ENCODE peak calls at places on chromosomes 16 and 17, in six cellular contexts. I is tibial nerve, Y is ascending aorta, X is brain microvascular endothelial cell, W is neural progenitor cell, D is spleen. V is an unnamed sample.

GRCh38 chr17:34547453-34548063 is 31.8 kb upstream of the TMEM132E start:
- DNase-seq in I (no peak), Y (no peak), X (no peak), D (no peak), W (no peak), V (no peak)

GRCh38 chr17:77516902-77517301 is 376.1 kb downstream of the SEC14L1 start:
- DNase-seq in I (no peak), D (peak; percentile 22), X (peak; percentile 90), Y (no peak), W (no peak), V (no peak)

GRCh38 chr17:27491713-27492190 is 35.5 kb downstream of the KSR1 start:
- DNase-seq in X (no peak), I (no peak), D (no peak), W (peak; percentile 72), Y (no peak), V (no peak)

GRCh38 chr17:2435852-2436251 is 35.0 kb upstream of the MNT start:
- DNase-seq in Y (no peak), D (no peak), W (no peak), X (no peak), I (no peak), V (no peak)

GRCh38 chr16:24113115-24113745 is 142.9 kb upstream of the CACNG3 start:
- DNase-seq in Y (no peak), W (no peak), D (no peak), I (no peak), X (no peak), V (no peak)

GRCh38 chr16:67456383-67457140 is 24.4 kb downstream of the ATP6V0D1 start:
- DNase-seq in Y (peak; percentile 41), D (no peak), I (no peak), X (peak; percentile 13), W (no peak), V (no peak)

GRCh38 chr16:67727521-67728485 is 8.7 kb upstream of the GFOD2 start:
- DNase-seq in Y (no peak), W (no peak), D (peak; percentile 62), I (no peak), X (no peak), V (no peak)

GRCh38 chr16:55146939-55147338 is 177.1 kb upstream of the IRX6 start:
- DNase-seq in D (no peak), W (peak; percentile 31), I (no peak), Y (no peak), X (no peak), V (no peak)

GRCh38 chr17:81712468-81713003 is 452 bp downstream of the SLC25A10 start:
- DNase-seq in D (no peak), W (peak; percentile 60), Y (no peak), X (no peak), I (no peak), V (no peak)

GRCh38 chr17:55495239-55495638 is 16.0 kb downstream of the SMIM36 start:
- DNase-seq in W (no peak), I (no peak), D (no peak), X (no peak), Y (no peak), V (no peak)

GRCh38 chr17:64081802-64082799 is 47.8 kb downstream of the ERN1 start:
- DNase-seq in I (no peak), W (no peak), Y (no peak), D (no peak), X (peak; percentile 33), V (no peak)

GRCh38 chr17:7897773-7898172 is 9.2 kb downstream of the CHD3 start:
- DNase-seq in W (no peak), X (peak; percentile 42), I (peak; percentile 19), Y (no peak), D (no peak), V (no peak)
- TF ChIP-seq CTCF in W (peak; percentile 14), X (peak; percentile 67), I (peak; percentile 74), Y (peak; percentile 41), D (peak; percentile 45), V (peak; percentile 67)

GRCh38 chr17:12730421-12730820 is 58.9 kb upstream of the ARHGAP44 start:
- DNase-seq in D (no peak), I (no peak), X (no peak), Y (no peak), W (no peak), V (no peak)

GRCh38 chr17:12727881-12728280 is 61.4 kb upstream of the ARHGAP44 start:
- DNase-seq in W (no peak), I (no peak), D (no peak), Y (no peak), X (peak; percentile 60), V (no peak)

GRCh38 chr17:12726131-12726530 is 60.4 kb downstream of the MYOCD start:
- DNase-seq in Y (no peak), W (no peak), X (no peak), D (no peak), I (no peak), V (no peak)

GRCh38 chr17:12729086-12729485 is 60.2 kb upstream of the ARHGAP44 start:
- DNase-seq in W (no peak), Y (no peak), D (no peak), I (no peak), X (peak; percentile 18), V (no peak)

DNA sequence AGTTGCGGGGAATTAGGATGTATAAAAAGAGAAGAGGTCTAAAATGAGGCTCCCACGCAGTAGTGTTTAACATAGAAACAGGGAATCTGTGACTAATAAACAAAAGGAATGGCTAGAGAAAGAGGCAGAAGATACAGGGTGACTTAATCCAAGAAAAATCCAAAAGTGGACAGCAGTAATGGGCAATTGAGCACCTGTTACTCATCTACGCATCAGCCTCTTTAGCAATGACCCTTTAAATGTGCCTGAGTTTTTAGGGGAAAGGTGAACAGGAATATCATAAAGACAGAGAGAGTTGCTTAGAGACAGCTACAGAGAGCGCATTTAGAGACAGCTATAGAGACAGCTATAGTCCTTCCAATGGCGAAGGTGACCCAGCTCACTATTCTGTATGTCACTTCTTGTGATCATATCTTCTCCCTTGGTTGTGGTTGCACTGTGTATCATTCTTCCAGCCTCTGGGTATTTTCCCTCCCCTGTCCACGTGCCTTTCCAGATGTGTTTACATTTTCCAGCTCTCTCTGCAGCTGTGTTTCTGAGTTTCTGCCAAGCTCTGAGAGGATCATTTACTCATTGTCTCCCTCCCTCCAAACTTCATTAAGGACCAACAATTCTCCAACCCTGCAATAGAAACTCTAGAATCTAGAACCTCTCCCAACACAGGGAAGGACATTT is 61.5 kb downstream of the MYOCD start:
- DNase-seq in I (no peak), Y (no peak), D (no peak), X (peak; percentile 19), W (no peak), V (no peak)
- H3K27ac ChIP-seq in I (no peak overlapping the region), Y (peak overlapping the region; percentile 91), D (no peak overlapping the region), X (peak overlapping the region; percentile 38), W (no peak overlapping the region), V (no peak overlapping the region)

GRCh38 chr16:9798952-9799590 is 383.2 kb downstream of the GRIN2A start:
- DNase-seq in Y (no peak), W (no peak), X (no peak), D (no peak), I (no peak), V (no peak)

GRCh38 chr16:9800180-9800738 is 382.0 kb downstream of the GRIN2A start:
- DNase-seq in X (no peak), D (no peak), Y (no peak), I (no peak), W (no peak), V (no peak)

GRCh38 chr16:9802160-9802559 is 380.1 kb downstream of the GRIN2A start:
- DNase-seq in D (no peak), I (no peak), X (no peak), W (no peak), Y (no peak), V (no peak)

GRCh38 chr16:9798474-9798873 is 383.8 kb downstream of the GRIN2A start:
- DNase-seq in X (no peak), I (no peak), Y (no peak), W (no peak), D (no peak), V (no peak)

DNA sequence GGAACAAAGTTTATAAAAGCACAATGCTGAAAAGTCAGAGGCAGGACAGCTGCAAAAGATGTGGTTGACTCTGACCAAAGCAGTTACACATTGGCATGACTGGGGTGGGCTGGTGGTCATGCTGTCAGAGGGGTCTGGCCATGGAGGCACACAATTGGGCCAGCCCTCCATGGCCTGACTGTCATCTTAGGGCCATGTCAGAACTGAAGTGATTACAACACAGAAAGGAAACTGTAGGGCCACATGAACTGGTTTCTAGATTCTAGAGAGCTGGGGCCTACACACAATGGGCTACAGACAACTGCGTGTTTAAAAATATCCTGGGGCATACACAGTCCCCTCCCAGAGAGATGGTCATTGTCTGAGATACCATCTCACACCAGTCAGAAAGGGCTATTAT is 380.6 kb downstream of the GRIN2A start:
- DNase-seq in X (no peak), W (no peak), Y (no peak), D (no peak), I (no peak), V (no peak)
- H3K4me3 ChIP-seq in X (no peak overlapping the region), W (no peak overlapping the region), Y (no peak overlapping the region), D (no peak overlapping the region), I (no peak overlapping the region), V (no peak overlapping the region)

DNA sequence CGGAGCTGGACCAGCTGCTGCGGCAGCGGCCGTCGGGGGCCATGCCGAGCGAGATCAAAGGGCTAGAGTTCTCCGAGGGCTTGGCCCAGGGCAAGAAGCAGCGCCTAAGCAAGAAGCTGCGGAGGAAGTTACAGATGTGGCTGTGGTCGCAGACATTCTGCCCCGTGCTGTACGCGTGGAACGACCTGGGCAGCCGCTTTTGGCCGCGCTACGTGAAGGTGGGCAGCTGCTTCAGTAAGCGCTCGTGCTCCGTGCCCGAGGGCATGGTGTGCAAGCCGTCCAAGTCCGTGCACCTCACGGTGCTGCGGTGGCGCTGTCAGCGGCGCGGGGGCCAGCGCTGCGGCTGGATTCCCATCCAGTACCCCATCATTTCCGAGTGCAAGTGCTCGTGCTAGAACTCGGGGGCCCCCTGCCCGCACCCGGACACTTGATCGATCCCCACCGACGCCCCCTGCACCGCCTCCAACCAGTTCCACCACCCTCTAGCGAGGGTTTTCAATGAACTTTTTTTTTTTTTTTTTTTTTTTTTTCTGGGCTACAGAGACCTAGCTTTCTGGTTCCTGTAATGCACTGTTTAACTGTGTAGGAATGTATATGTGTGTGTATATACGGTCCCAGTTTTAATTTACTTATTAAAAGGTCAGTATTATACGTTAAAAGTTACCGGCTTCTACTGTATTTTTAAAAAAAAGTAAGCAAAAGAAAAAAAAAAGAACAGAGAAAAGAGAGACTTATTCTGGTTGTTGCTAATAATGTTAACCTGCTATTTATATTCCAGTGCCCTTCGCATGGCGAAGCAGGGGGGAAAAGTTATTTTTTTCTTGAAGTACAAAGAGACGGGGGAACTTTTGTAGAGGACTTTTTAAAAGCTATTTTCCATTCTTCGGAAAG is 1.3 kb downstream of the NOG start:
- DNase-seq in Y (no peak), I (no peak), W (peak; percentile 63), D (peak; percentile 78), X (no peak), V (no peak)
- TF ChIP-seq CTCF in Y (no peak), I (no peak), W (no peak), D (no peak), X (peak; percentile 19), V (no peak)

GRCh38 chr17:17698869-17699351 is 17.7 kb downstream of the RAI1 start:
- DNase-seq in Y (no peak), X (no peak), I (no peak), W (peak; percentile 57), D (no peak), V (no peak)

GRCh38 chr17:17696871-17697633 is 15.8 kb downstream of the RAI1 start:
- DNase-seq in X (no peak), D (no peak), W (no peak), Y (no peak), I (no peak), V (no peak)

GRCh38 chr17:17700251-17700969 is 19.2 kb downstream of the RAI1 start:
- DNase-seq in W (peak; percentile 84), X (no peak), I (no peak), D (no peak), Y (no peak), V (no peak)

GRCh38 chr17:17696075-17696474 is 14.8 kb downstream of the RAI1 start:
- DNase-seq in X (no peak), D (no peak), W (no peak), I (no peak), Y (no peak), V (no peak)

GRCh38 chr17:17698371-17698770 is 17.1 kb downstream of the RAI1 start:
- DNase-seq in X (no peak), I (no peak), D (no peak), Y (no peak), W (peak; percentile 51), V (no peak)
- H3K27ac ChIP-seq in X (no peak overlapping the region), I (peak overlapping the region; percentile 98), D (peak overlapping the region; percentile 32), Y (no peak overlapping the region), W (no peak overlapping the region), V (peak overlapping the region; percentile 100)